ENCODE peak calls at places on chromosomes 3 and 15, in seven cellular contexts. U, C, I, Y, P, V and W are unnamed samples.

GRCh38 chr3:97863025-97863424 is 41.2 kb downstream of the CRYBG3 start:
- DNase-seq in Y (no peak), P (no peak), C (peak; percentile 36), U (no peak), V (no peak), I (peak; percentile 4), W (peak; percentile 51)

GRCh38 chr15:66878761-66879160 is 176.7 kb downstream of the SMAD6 start:
- DNase-seq in C (no peak), V (no peak), U (no peak), P (peak; percentile 35), Y (peak; percentile 34), I (no peak), W (no peak)

GRCh38 chr3:56118968-56119367 is 349.3 kb downstream of the ERC2 start:
- DNase-seq in I (no peak), P (no peak), C (peak; percentile 44), U (no peak), V (no peak), Y (no peak), W (peak; percentile 69)

GRCh38 chr3:130870423-130870822 is 23.5 kb upstream of the ATP2C1 start:
- DNase-seq in C (no peak), U (no peak), Y (no peak), I (no peak), P (no peak), V (no peak), W (no peak)

GRCh38 chr15:62569460-62570404 is 404.6 kb upstream of the C2CD4B start:
- DNase-seq in C (peak; percentile 74), V (peak; percentile 92), P (peak; percentile 84), Y (no peak), U (no peak), I (peak; percentile 71), W (peak; percentile 68)

GRCh38 chr3:120093119-120093922 is 926 bp downstream of the GSK3B start:
- DNase-seq in V (no peak), P (no peak), U (peak; percentile 34), I (peak; percentile 92), C (peak; percentile 89), Y (no peak), W (peak; percentile 91)

GRCh38 chr15:29656636-29657475 is 165.4 kb downstream of the TJP1 start:
- DNase-seq in P (no peak), U (no peak), C (no peak), V (no peak), Y (no peak), I (peak; percentile 36), W (no peak)

GRCh38 chr3:160810360-160810759 is 54.3 kb downstream of the PPM1L start:
- DNase-seq in V (no peak), I (peak; percentile 3), P (no peak), C (peak; percentile 27), Y (no peak), U (peak; percentile 20), W (no peak)

GRCh38 chr15:31069360-31070000 is 32.0 kb downstream of the TRPM1 start:
- DNase-seq in P (no peak), Y (no peak), V (no peak), C (peak; percentile 82), I (peak; percentile 28), U (no peak), W (no peak)

GRCh38 chr15:83206971-83207621 is 527 bp downstream of the HDGFL3 start:
- DNase-seq in Y (peak; percentile 75), U (no peak), I (peak; percentile 27), P (peak; percentile 75), C (peak; percentile 69), V (peak; percentile 28), W (peak; percentile 40)

GRCh38 chr15:91118796-91119590 is 18.9 kb downstream of the SV2B start:
- DNase-seq in U (no peak), Y (no peak), P (peak; percentile 29), V (no peak), I (no peak), C (no peak), W (no peak)

GRCh38 chr3:70849911-70850699 is 537.7 kb upstream of the MDFIC2 start:
- DNase-seq in I (peak; percentile 95), U (no peak), Y (no peak), C (peak; percentile 91), P (no peak), V (no peak), W (peak; percentile 91)

GRCh38 chr15:84929795-84930371 is 45.4 kb downstream of the SLC28A1 start:
- DNase-seq in U (no peak), Y (peak; percentile 76), C (peak; percentile 39), P (no peak), V (peak; percentile 86), I (no peak), W (peak; percentile 52)

GRCh38 chr3:177753498-177754155 is 556.3 kb upstream of the TBL1XR1 start:
- DNase-seq in V (no peak), I (no peak), U (no peak), P (no peak), C (peak; percentile 69), Y (no peak), W (no peak)

GRCh38 chr3:151328298-151329036 is 882 bp downstream of the P2RY13 start:
- DNase-seq in I (peak; percentile 47), V (no peak), P (no peak), U (no peak), Y (no peak), C (peak; percentile 52), W (peak; percentile 69)

GRCh38 chr3:54176106-54176505 is 53.8 kb downstream of the CACNA2D3 start:
- DNase-seq in Y (no peak), U (no peak), C (no peak), V (no peak), I (peak; percentile 48), P (no peak), W (peak; percentile 28)

GRCh38 chr15:59549339-59549807 is 62.2 kb upstream of the GCNT3 start:
- DNase-seq in Y (no peak), I (no peak), V (no peak), P (no peak), C (no peak), U (no peak), W (no peak)

GRCh38 chr15:79981861-79982455 is 11.0 kb upstream of the BCL2A1 start:
- DNase-seq in U (no peak), C (no peak), P (no peak), I (no peak), Y (no peak), V (no peak), W (no peak)

GRCh38 chr15:60223161-60223560 is 174.6 kb downstream of the ANXA2 start:
- DNase-seq in C (no peak), I (no peak), U (no peak), Y (no peak), P (no peak), V (no peak), W (no peak)

GRCh38 chr15:76147906-76148553 is 88.2 kb downstream of the TMEM266 start:
- DNase-seq in Y (no peak), V (peak; percentile 68), P (no peak), U (no peak), C (peak; percentile 77), I (peak; percentile 21), W (peak; percentile 60)

GRCh38 chr15:25465835-25466234 is 27.0 kb upstream of the UBE3A start:
- DNase-seq in C (no peak), Y (no peak), V (no peak), I (no peak), U (no peak), P (no peak), W (peak; percentile 19)

GRCh38 chr15:78788261-78788660 is 23.0 kb downstream of the ADAMTS7 start:
- DNase-seq in Y (no peak), I (no peak), P (no peak), V (no peak), U (no peak), C (no peak), W (no peak)

GRCh38 chr3:44883213-44883955 is 9.0 kb downstream of the TGM4 start:
- DNase-seq in P (peak; percentile 36), V (no peak), I (no peak), U (no peak), Y (no peak), C (peak; percentile 38), W (no peak)

GRCh38 chr15:39281094-39281493 is 299.8 kb upstream of the THBS1 start:
- DNase-seq in Y (no peak), C (no peak), V (no peak), U (no peak), P (no peak), I (peak; percentile 90), W (no peak)

GRCh38 chr3:24227635-24228034 is 267.0 kb downstream of the THRB start:
- DNase-seq in P (no peak), Y (no peak), I (no peak), V (no peak), U (no peak), C (no peak), W (no peak)

GRCh38 chr3:41974223-41974622 is 12.3 kb upstream of the ULK4 start:
- DNase-seq in V (no peak), C (peak; percentile 26), U (no peak), P (no peak), Y (no peak), I (peak; percentile 25), W (no peak)

GRCh38 chr15:78737187-78737820 is 74.0 kb downstream of the ADAMTS7 start:
- DNase-seq in Y (peak; percentile 34), U (no peak), P (peak; percentile 43), C (no peak), V (no peak), I (no peak), W (no peak)

DNA sequence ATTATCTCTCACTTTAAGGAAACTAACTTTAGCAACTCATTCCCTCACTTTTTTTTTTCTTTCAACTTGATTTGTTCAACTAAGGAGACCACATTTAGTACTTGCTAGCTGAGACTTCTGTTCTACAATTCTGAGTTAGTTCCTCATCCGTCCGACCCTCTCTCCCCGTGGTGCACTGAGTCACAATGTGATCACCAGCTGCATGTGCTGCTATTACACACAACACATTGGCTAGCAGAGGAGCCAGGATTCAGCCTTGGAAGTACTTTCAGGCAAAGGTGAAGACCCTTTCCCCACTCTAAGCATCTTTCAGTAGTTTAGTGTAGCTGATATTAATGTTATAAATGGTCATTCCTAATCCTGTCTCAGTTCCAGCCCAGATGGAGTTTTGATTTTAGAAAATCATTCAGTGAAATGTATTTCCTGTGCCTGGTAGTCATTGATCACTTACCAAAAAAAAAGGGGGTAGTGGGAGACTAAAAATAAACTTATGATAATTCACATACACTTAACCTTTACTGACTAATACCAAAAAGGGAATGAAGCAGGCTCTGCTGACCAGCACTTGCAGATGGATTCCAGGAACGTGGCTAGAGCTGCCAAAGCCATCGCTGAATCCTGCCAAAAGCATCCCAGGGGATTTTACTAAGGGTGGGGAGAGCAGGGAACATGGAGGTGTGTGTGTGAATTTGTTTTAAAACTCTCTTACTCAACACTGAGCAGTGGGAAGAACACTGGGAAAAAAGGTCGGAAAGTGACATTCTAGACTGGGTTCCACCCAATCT is 424.8 kb downstream of the LPP start:
- DNase-seq in P (peak; percentile 92), U (peak; percentile 68), Y (no peak), C (peak; percentile 80), V (no peak), I (peak; percentile 95), W (peak; percentile 73)
- TF ChIP-seq CTCF in P (no peak), U (no peak), Y (no peak), C (no peak), V (no peak), I (no peak), W (no peak)

GRCh38 chr3:52428151-52429005 is 16.5 kb downstream of the SEMA3G start:
- DNase-seq in U (no peak), I (peak; percentile 91), V (peak; percentile 70), C (peak; percentile 90), P (no peak), Y (no peak), W (peak; percentile 83)
- TF ChIP-seq CTCF in U (peak; percentile 57), I (peak; percentile 89), V (peak; percentile 84), C (peak; percentile 81), P (peak; percentile 69), Y (peak; percentile 88), W (peak; percentile 63)

GRCh38 chr15:70892912-70893560 is 410 bp downstream of the LRRC49 start:
- DNase-seq in C (peak; percentile 88), I (peak; percentile 84), Y (no peak), P (no peak), V (no peak), U (no peak), W (peak; percentile 58)
- TF ChIP-seq CTCF in C (peak; percentile 68), I (peak; percentile 74), Y (peak; percentile 65), P (no peak), V (peak; percentile 36), U (no peak), W (peak; percentile 34)

GRCh38 chr3:123584284-123584987 is 417 bp downstream of the HACD2 start:
- DNase-seq in C (peak; percentile 60), V (peak; percentile 67), U (no peak), P (peak; percentile 78), I (peak; percentile 31), Y (no peak), W (peak; percentile 46)
- TF ChIP-seq CTCF in C (no peak), V (no peak), U (no peak), P (peak; percentile 12), I (no peak), Y (peak; percentile 43), W (no peak)